ENCODE peak calls at places on chromosomes 12 and 14, in eight cellular contexts. I is endodermal cell; O is CD4-positive, alpha-beta memory T cell; T is kidney; B is CD8-positive, alpha-beta T cell; H is A549; F is tibial artery; E is right atrium auricular region. G is an unnamed sample.

GRCh38 chr12:71439613-71440392 is at the start of gene LGR5:
- DNase-seq in I (peak; percentile 92), H (no peak), F (peak; percentile 81), O (no peak), B (no peak), T (peak; percentile 75), E (no peak), G (peak; percentile 75)

GRCh38 chr12:19826988-19827550 is 387.8 kb downstream of the AEBP2 start:
- DNase-seq in T (no peak), O (no peak), F (no peak), E (no peak), B (no peak), I (no peak), H (no peak), G (no peak)

GRCh38 chr14:92568621-92569479 is 55.3 kb downstream of the RIN3 start:
- DNase-seq in I (no peak), E (no peak), H (no peak), F (no peak), T (no peak), O (no peak), B (peak; percentile 69), G (peak; percentile 34)

GRCh38 chr14:94100847-94101246 is 9.7 kb upstream of the IFI27 start:
- DNase-seq in T (no peak), O (no peak), H (peak; percentile 15), B (no peak), E (no peak), F (no peak), I (no peak), G (no peak)

GRCh38 chr12:15216036-15216889 is 5.0 kb downstream of the RERG start:
- DNase-seq in T (no peak), F (no peak), O (no peak), E (no peak), I (no peak), B (no peak), H (no peak), G (no peak)

GRCh38 chr14:26199599-26200370 is 398.0 kb downstream of the NOVA1 start:
- DNase-seq in O (no peak), E (no peak), B (no peak), T (no peak), H (no peak), I (no peak), F (no peak), G (no peak)

GRCh38 chr12:82952946-82953345 is 266.2 kb downstream of the TMTC2 start:
- DNase-seq in H (no peak), O (no peak), I (no peak), T (no peak), F (no peak), B (no peak), E (no peak), G (no peak)

GRCh38 chr12:100767950-100768349 is 26.6 kb upstream of the ANO4 start:
- DNase-seq in I (no peak), T (peak; percentile 60), O (no peak), E (no peak), F (no peak), H (no peak), B (no peak), G (no peak)

GRCh38 chr14:24315807-24316596 is 4.7 kb downstream of the LTB4R start:
- DNase-seq in F (no peak), O (no peak), B (no peak), I (peak; percentile 86), H (no peak), E (no peak), T (peak; percentile 89), G (peak; percentile 48)

GRCh38 chr12:27467641-27468040 is 21.1 kb downstream of the SMCO2 start:
- DNase-seq in E (no peak), H (no peak), F (no peak), I (no peak), T (no peak), O (no peak), B (no peak), G (no peak)

GRCh38 chr14:74858022-74858421 is 17.9 kb downstream of the PROX2 start:
- DNase-seq in T (no peak), H (no peak), O (no peak), E (no peak), B (no peak), F (no peak), I (no peak), G (no peak)

GRCh38 chr14:68939893-68940613 is 39.0 kb downstream of the ACTN1 start:
- DNase-seq in O (no peak), B (no peak), H (peak; percentile 82), T (peak; percentile 96), E (peak; percentile 93), I (peak; percentile 87), F (peak; percentile 98), G (no peak)

GRCh38 chr12:124764451-124764850 is 99.2 kb downstream of the SCARB1 start:
- DNase-seq in T (no peak), O (no peak), F (no peak), I (peak; percentile 87), H (no peak), E (no peak), B (no peak), G (no peak)

GRCh38 chr12:29610473-29611174 is 113.1 kb upstream of the OVCH1 start:
- DNase-seq in F (no peak), E (no peak), T (no peak), H (no peak), I (peak; percentile 67), B (no peak), O (no peak), G (no peak)

GRCh38 chr12:126700115-126700514 is 1566.9 kb upstream of the TMEM132C start:
- DNase-seq in E (no peak), B (no peak), H (no peak), T (no peak), O (no peak), F (no peak), I (no peak), G (no peak)

GRCh38 chr14:46734287-46734686 is 82.7 kb upstream of the RPL10L start:
- DNase-seq in T (no peak), I (no peak), E (no peak), H (no peak), F (no peak), O (no peak), B (no peak), G (no peak)

GRCh38 chr12:51377099-51377984 is 13.9 kb downstream of the GALNT6 start:
- DNase-seq in B (no peak), O (no peak), I (no peak), E (no peak), H (no peak), F (no peak), T (peak; percentile 48), G (no peak)

GRCh38 chr14:91919814-91920213 is 27.7 kb downstream of the FBLN5 start:
- DNase-seq in I (no peak), O (no peak), T (no peak), H (no peak), B (no peak), F (peak; percentile 81), E (no peak), G (no peak)

GRCh38 chr14:30551460-30551859 is 7.5 kb upstream of the G2E3 start:
- DNase-seq in O (no peak), E (no peak), T (no peak), H (no peak), I (no peak), F (no peak), B (no peak), G (no peak)
- H3K27ac ChIP-seq in O (no peak overlapping the region), E (no peak overlapping the region), T (no peak overlapping the region), H (peak overlapping the region; percentile 13), I (no peak overlapping the region), F (no peak overlapping the region), B (no peak overlapping the region), G (no peak overlapping the region)

DNA sequence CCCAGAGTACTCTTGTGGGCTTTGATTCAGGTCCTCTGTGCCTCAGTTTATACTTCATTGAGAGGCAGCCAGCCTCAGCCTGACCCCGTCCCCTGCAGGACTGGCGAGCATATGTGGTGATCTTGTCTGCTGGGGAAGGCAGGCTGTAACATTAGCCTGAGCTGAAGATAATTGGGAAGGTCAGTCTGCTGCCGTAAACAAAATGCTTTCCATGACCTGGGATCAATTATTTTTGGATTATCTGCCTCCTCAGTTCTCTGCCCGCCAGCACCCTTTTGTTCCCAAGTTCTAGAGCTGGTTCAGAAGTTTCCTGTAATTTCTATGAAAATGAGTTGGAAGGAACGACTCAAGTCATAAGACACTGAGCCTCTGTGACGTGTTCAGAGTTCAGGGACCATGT is 4.5 kb downstream of the ORAI1 start:
- DNase-seq in O (no peak), B (no peak), H (no peak), I (no peak), E (no peak), T (no peak), F (no peak), G (no peak)
- H3K4me3 ChIP-seq in O (no peak overlapping the region), B (no peak overlapping the region), H (no peak overlapping the region), I (no peak overlapping the region), E (no peak overlapping the region), T (no peak overlapping the region), F (no peak overlapping the region), G (no peak overlapping the region)

GRCh38 chr12:56833780-56834179 is 70.7 kb downstream of the HSD17B6 start:
- DNase-seq in H (no peak), F (no peak), E (no peak), B (no peak), O (no peak), T (no peak), I (no peak), G (no peak)

GRCh38 chr12:56834886-56835285 is 71.8 kb downstream of the HSD17B6 start:
- DNase-seq in B (no peak), O (no peak), F (no peak), T (no peak), I (no peak), E (no peak), H (no peak), G (no peak)

GRCh38 chr12:56831936-56832335 is 68.8 kb downstream of the HSD17B6 start:
- DNase-seq in H (no peak), B (no peak), T (no peak), F (no peak), E (no peak), O (no peak), I (no peak), G (no peak)

GRCh38 chr12:56829908-56830307 is 66.8 kb downstream of the HSD17B6 start:
- DNase-seq in T (no peak), H (no peak), E (no peak), O (no peak), I (no peak), F (no peak), B (no peak), G (no peak)
- H3K27ac ChIP-seq in T (no peak overlapping the region), H (no peak overlapping the region), E (no peak overlapping the region), O (no peak overlapping the region), I (no peak overlapping the region), F (no peak overlapping the region), B (no peak overlapping the region), G (no peak overlapping the region)

DNA sequence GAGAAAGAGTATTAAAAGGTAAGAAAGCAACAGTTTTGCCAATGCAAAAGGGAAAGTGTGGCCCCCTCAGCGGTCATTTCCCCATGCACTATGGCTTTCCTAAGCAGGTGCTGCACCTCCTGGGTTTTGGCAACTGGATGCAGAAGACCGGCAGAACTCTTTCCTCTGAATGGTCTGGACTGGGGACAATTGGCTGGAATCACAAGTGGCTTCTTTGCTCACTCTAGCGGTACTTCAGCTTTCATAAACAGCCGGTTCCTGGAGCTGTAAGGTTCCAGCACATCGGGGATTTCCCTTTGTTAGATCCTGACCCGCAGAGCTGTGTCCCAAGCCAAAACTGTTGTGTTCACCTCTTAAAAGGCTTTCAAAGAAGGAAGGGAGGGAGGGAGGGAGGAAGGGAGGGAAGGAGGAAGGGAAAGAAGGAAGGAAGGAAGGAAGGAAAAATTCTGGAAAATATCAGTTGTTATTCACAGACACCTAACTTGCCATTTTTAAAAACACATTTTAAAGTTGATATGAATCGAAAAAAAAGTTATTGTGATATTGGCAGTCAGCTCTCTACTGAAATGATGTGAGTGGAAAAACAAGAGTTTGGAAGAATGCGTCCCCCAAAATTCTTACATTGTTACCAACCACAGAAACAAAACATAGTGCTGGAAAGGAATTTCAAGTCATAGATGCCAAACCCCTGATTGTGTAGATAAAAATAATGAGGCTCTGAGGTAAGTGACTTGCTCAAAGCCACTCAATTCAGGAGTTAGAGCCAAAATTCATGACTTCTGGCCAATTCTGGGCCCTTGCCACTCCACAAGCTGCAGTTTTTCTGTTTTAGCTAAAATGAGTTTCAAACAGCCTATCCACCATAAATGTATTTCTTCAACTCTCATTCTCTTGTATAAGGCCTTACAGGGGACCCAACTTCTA is 220.6 kb upstream of the HMGA2 start:
- DNase-seq in T (no peak), F (peak; percentile 64), I (peak; percentile 64), B (no peak), O (no peak), E (peak; percentile 62), H (peak; percentile 48), G (peak; percentile 49)
- H3K4me3 ChIP-seq in T (no peak overlapping the region), F (peak overlapping the region; percentile 31), I (no peak overlapping the region), B (no peak overlapping the region), O (no peak overlapping the region), E (peak overlapping the region; percentile 25), H (peak overlapping the region; percentile 39), G (no peak overlapping the region)